ENCODE peak calls at places on chromosomes 1 and 21, in six cellular contexts. One of them, this sample, is unnamed.
A peak's percentile ranks its signal among the peaks of the same experiment; 100 is the strongest.

GRCh38 chr1:110336300-110337039 is 2.7 kb upstream of the RBM15 start:
- DNase-seq in kidney: no peak
- DNase-seq in adrenal gland: peak; percentile 73
- DNase-seq in substantia nigra: no peak
- DNase-seq in Peyer's patch: no peak
- DNase-seq in tibial artery: no peak
- DNase-seq in this sample: no peak

GRCh38 chr1:59012378-59012777 is 228.5 kb upstream of the JUN start:
- DNase-seq in kidney: no peak
- DNase-seq in adrenal gland: no peak
- DNase-seq in substantia nigra: no peak
- DNase-seq in tibial artery: no peak
- DNase-seq in Peyer's patch: no peak
- DNase-seq in this sample: no peak

GRCh38 chr1:110487676-110488075 is 31.3 kb downstream of the KCNA10 start:
- DNase-seq in Peyer's patch: no peak
- DNase-seq in adrenal gland: no peak
- DNase-seq in kidney: peak; percentile 44
- DNase-seq in substantia nigra: no peak
- DNase-seq in tibial artery: no peak
- DNase-seq in this sample: no peak

GRCh38 chr1:205351984-205352713 is 4.6 kb downstream of the KLHDC8A start:
- DNase-seq in substantia nigra: no peak
- DNase-seq in tibial artery: no peak
- DNase-seq in Peyer's patch: no peak
- DNase-seq in adrenal gland: peak; percentile 75
- DNase-seq in kidney: no peak
- DNase-seq in this sample: no peak

GRCh38 chr1:81920245-81920740 is 119.6 kb downstream of the ADGRL2 start:
- DNase-seq in adrenal gland: peak; percentile 76
- DNase-seq in substantia nigra: no peak
- DNase-seq in tibial artery: no peak
- DNase-seq in Peyer's patch: no peak
- DNase-seq in kidney: peak; percentile 58
- DNase-seq in this sample: peak; percentile 49

GRCh38 chr1:180167721-180168467 is 13.2 kb downstream of the QSOX1 start:
- DNase-seq in substantia nigra: no peak
- DNase-seq in Peyer's patch: no peak
- DNase-seq in kidney: peak; percentile 87
- DNase-seq in tibial artery: no peak
- DNase-seq in adrenal gland: peak; percentile 85
- DNase-seq in this sample: peak; percentile 69

GRCh38 chr1:228044961-228045360 is 37.5 kb upstream of the ARF1 start:
- DNase-seq in substantia nigra: no peak
- DNase-seq in tibial artery: no peak
- DNase-seq in adrenal gland: peak; percentile 16
- DNase-seq in Peyer's patch: no peak
- DNase-seq in kidney: no peak
- DNase-seq in this sample: no peak

GRCh38 chr1:35883681-35884155 is 709 bp downstream of the AGO1 start:
- DNase-seq in adrenal gland: peak; percentile 54
- DNase-seq in substantia nigra: no peak
- DNase-seq in kidney: peak; percentile 86
- DNase-seq in Peyer's patch: peak; percentile 45
- DNase-seq in tibial artery: peak; percentile 30
- DNase-seq in this sample: peak; percentile 81

GRCh38 chr21:20661745-20662470 is 336.3 kb upstream of the NCAM2 start:
- DNase-seq in substantia nigra: no peak
- DNase-seq in adrenal gland: no peak
- DNase-seq in kidney: no peak
- DNase-seq in tibial artery: no peak
- DNase-seq in Peyer's patch: no peak
- DNase-seq in this sample: no peak

GRCh38 chr21:31352841-31353240 is 8.8 kb upstream of the TIAM1 start:
- DNase-seq in adrenal gland: no peak
- DNase-seq in kidney: no peak
- DNase-seq in substantia nigra: no peak
- DNase-seq in Peyer's patch: no peak
- DNase-seq in tibial artery: no peak
- DNase-seq in this sample: no peak

GRCh38 chr1:174134000-174134659 is 25.2 kb upstream of the RABGAP1L start:
- DNase-seq in tibial artery: no peak
- DNase-seq in adrenal gland: no peak
- DNase-seq in Peyer's patch: no peak
- DNase-seq in substantia nigra: no peak
- DNase-seq in kidney: no peak
- DNase-seq in this sample: no peak

GRCh38 chr1:108816049-108816882 is 40.6 kb downstream of the AKNAD1 start:
- DNase-seq in kidney: peak; percentile 86
- DNase-seq in tibial artery: peak; percentile 77
- DNase-seq in Peyer's patch: no peak
- DNase-seq in substantia nigra: no peak
- DNase-seq in adrenal gland: peak; percentile 80
- DNase-seq in this sample: peak; percentile 75

GRCh38 chr1:53295746-53296722 is 31.8 kb downstream of the LRP8 start:
- DNase-seq in substantia nigra: no peak
- DNase-seq in kidney: no peak
- DNase-seq in tibial artery: no peak
- DNase-seq in Peyer's patch: no peak
- DNase-seq in adrenal gland: no peak
- DNase-seq in this sample: no peak

GRCh38 chr1:218752126-218752525 is 407.0 kb downstream of the TGFB2 start:
- DNase-seq in adrenal gland: no peak
- DNase-seq in substantia nigra: no peak
- DNase-seq in Peyer's patch: no peak
- DNase-seq in kidney: no peak
- DNase-seq in tibial artery: no peak
- DNase-seq in this sample: no peak

GRCh38 chr1:171805395-171806115 is 24.1 kb downstream of the METTL13 start:
- DNase-seq in tibial artery: no peak
- DNase-seq in Peyer's patch: no peak
- DNase-seq in substantia nigra: no peak
- DNase-seq in kidney: no peak
- DNase-seq in adrenal gland: peak; percentile 43
- DNase-seq in this sample: no peak

GRCh38 chr1:75630004-75630403 is 19.1 kb upstream of the SLC44A5 start:
- DNase-seq in kidney: no peak
- DNase-seq in tibial artery: no peak
- DNase-seq in Peyer's patch: no peak
- DNase-seq in adrenal gland: no peak
- DNase-seq in substantia nigra: no peak
- DNase-seq in this sample: no peak

GRCh38 chr1:175478203-175478602 is 265.2 kb downstream of the TNR start:
- DNase-seq in Peyer's patch: no peak
- DNase-seq in kidney: no peak
- DNase-seq in adrenal gland: peak; percentile 27
- DNase-seq in tibial artery: no peak
- DNase-seq in substantia nigra: no peak
- DNase-seq in this sample: no peak

GRCh38 chr1:100364731-100365130 is 12.4 kb downstream of the CDC14A start:
- DNase-seq in tibial artery: no peak
- DNase-seq in Peyer's patch: no peak
- DNase-seq in adrenal gland: no peak
- DNase-seq in kidney: no peak
- DNase-seq in substantia nigra: no peak
- DNase-seq in this sample: no peak

GRCh38 chr1:110053557-110054428 is 16.7 kb downstream of the ALX3 start:
- DNase-seq in kidney: no peak
- DNase-seq in adrenal gland: peak; percentile 79
- DNase-seq in substantia nigra: no peak
- DNase-seq in Peyer's patch: peak; percentile 62
- DNase-seq in tibial artery: peak; percentile 71
- DNase-seq in this sample: peak; percentile 89

GRCh38 chr1:2255420-2256369 is 27.6 kb downstream of the SKI start:
- DNase-seq in substantia nigra: no peak
- DNase-seq in tibial artery: no peak
- DNase-seq in adrenal gland: peak; percentile 42
- DNase-seq in kidney: no peak
- DNase-seq in Peyer's patch: peak; percentile 67
- DNase-seq in this sample: peak; percentile 38

GRCh38 chr1:48803474-48803873 is 26.8 kb upstream of the BEND5 start:
- DNase-seq in substantia nigra: no peak
- DNase-seq in kidney: no peak
- DNase-seq in adrenal gland: no peak
- DNase-seq in tibial artery: no peak
- DNase-seq in Peyer's patch: no peak
- DNase-seq in this sample: no peak

GRCh38 chr1:158203693-158204457 is 23.2 kb downstream of the CD1D start:
- DNase-seq in Peyer's patch: peak; percentile 26
- DNase-seq in tibial artery: no peak
- DNase-seq in substantia nigra: no peak
- DNase-seq in adrenal gland: peak; percentile 51
- DNase-seq in kidney: no peak
- DNase-seq in this sample: no peak

GRCh38 chr1:224592636-224593579 is 23.2 kb upstream of the CNIH3 start:
- DNase-seq in Peyer's patch: no peak
- DNase-seq in adrenal gland: peak; percentile 11
- DNase-seq in kidney: no peak
- DNase-seq in substantia nigra: no peak
- DNase-seq in tibial artery: no peak
- DNase-seq in this sample: no peak

GRCh38 chr21:32364387-32364786 is 28.4 kb downstream of the URB1 start:
- DNase-seq in Peyer's patch: no peak
- DNase-seq in tibial artery: no peak
- DNase-seq in adrenal gland: no peak
- DNase-seq in kidney: no peak
- DNase-seq in substantia nigra: no peak
- DNase-seq in this sample: peak; percentile 40

GRCh38 chr1:205449750-205450443 is 5.9 kb downstream of the BLACAT1 start:
- DNase-seq in adrenal gland: no peak
- DNase-seq in kidney: peak; percentile 96
- DNase-seq in Peyer's patch: no peak
- DNase-seq in substantia nigra: no peak
- DNase-seq in tibial artery: no peak
- DNase-seq in this sample: no peak

GRCh38 chr1:182652933-182653332 is 31.5 kb downstream of the RGS8 start:
- DNase-seq in kidney: no peak
- DNase-seq in tibial artery: no peak
- DNase-seq in Peyer's patch: no peak
- DNase-seq in adrenal gland: no peak
- DNase-seq in substantia nigra: no peak
- DNase-seq in this sample: no peak

GRCh38 chr1:16018308-16018707 is 465 bp upstream of the HSPB7 start:
- DNase-seq in substantia nigra: no peak
- DNase-seq in adrenal gland: no peak
- DNase-seq in Peyer's patch: no peak
- DNase-seq in kidney: no peak
- DNase-seq in tibial artery: no peak
- DNase-seq in this sample: no peak

DNA sequence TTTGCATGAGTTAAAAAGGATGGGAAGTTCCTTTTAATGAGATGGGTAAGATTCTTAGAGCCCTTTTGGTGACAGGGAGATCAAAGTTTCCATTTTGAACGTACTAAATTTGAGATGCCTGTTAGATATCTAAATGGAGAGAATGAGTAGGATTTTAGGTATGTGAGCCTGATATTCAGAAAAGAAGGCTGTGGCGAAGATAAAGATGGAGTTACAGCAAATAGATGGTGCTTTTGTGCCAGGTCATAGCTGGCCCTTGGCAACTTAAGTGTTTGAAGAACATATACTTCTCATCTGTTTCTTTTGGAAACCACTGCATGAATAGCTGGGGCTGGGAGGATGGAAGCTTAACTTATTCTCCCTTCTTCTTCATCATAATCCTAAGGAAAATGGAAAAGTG is 282.5 kb downstream of the PTBP2 start:
- DNase-seq in substantia nigra: no peak
- DNase-seq in adrenal gland: no peak
- DNase-seq in kidney: no peak
- DNase-seq in tibial artery: no peak
- DNase-seq in Peyer's patch: no peak
- DNase-seq in this sample: no peak
- H3K27ac ChIP-seq in substantia nigra: no peak overlapping the region
- H3K27ac ChIP-seq in adrenal gland: no peak overlapping the region
- H3K27ac ChIP-seq in kidney: no peak overlapping the region
- H3K27ac ChIP-seq in tibial artery: no peak overlapping the region
- H3K27ac ChIP-seq in Peyer's patch: no peak overlapping the region
- H3K27ac ChIP-seq in this sample: no peak overlapping the region

DNA sequence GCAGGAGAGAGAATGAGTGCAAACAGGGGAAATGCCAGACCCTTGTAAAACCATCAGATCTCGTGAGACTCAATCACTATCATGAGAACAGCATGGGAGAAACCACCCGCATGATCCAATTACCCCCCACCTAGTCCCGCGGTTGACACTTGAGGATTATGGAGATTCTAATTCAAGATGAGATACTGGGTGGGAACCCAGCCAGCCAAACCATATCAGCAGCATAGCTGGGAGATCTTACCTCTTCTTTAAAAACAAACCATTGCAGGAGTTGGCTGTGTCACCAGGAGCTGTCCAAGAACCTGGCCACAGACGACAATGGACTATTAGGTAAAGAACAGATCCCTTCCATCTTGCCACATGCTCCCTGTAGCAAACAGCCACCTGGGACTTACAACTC is 422.7 kb downstream of the MATN1 start:
- DNase-seq in substantia nigra: no peak
- DNase-seq in kidney: no peak
- DNase-seq in Peyer's patch: no peak
- DNase-seq in adrenal gland: no peak
- DNase-seq in tibial artery: no peak
- DNase-seq in this sample: no peak
- H3K27ac ChIP-seq in substantia nigra: no peak overlapping the region
- H3K27ac ChIP-seq in kidney: no peak overlapping the region
- H3K27ac ChIP-seq in Peyer's patch: no peak overlapping the region
- H3K27ac ChIP-seq in adrenal gland: no peak overlapping the region
- H3K27ac ChIP-seq in tibial artery: no peak overlapping the region
- H3K27ac ChIP-seq in this sample: no peak overlapping the region

GRCh38 chr1:91793189-91793588 is 92.8 kb downstream of the TGFBR3 start:
- DNase-seq in substantia nigra: no peak
- DNase-seq in tibial artery: no peak
- DNase-seq in kidney: no peak
- DNase-seq in Peyer's patch: no peak
- DNase-seq in adrenal gland: no peak
- DNase-seq in this sample: no peak

GRCh38 chr1:91792393-91793032 is 93.4 kb downstream of the TGFBR3 start:
- DNase-seq in tibial artery: no peak
- DNase-seq in adrenal gland: peak; percentile 55
- DNase-seq in kidney: no peak
- DNase-seq in Peyer's patch: no peak
- DNase-seq in substantia nigra: no peak
- DNase-seq in this sample: peak; percentile 55

GRCh38 chr1:91790296-91790851 is 95.6 kb downstream of the TGFBR3 start:
- DNase-seq in tibial artery: no peak
- DNase-seq in kidney: no peak
- DNase-seq in Peyer's patch: no peak
- DNase-seq in adrenal gland: no peak
- DNase-seq in substantia nigra: no peak
- DNase-seq in this sample: no peak

GRCh38 chr1:91791103-91791502 is 94.8 kb downstream of the TGFBR3 start:
- DNase-seq in tibial artery: no peak
- DNase-seq in adrenal gland: no peak
- DNase-seq in substantia nigra: no peak
- DNase-seq in Peyer's patch: no peak
- DNase-seq in kidney: no peak
- DNase-seq in this sample: no peak

GRCh38 chr1:91791691-91792392 is 94.1 kb downstream of the TGFBR3 start:
- DNase-seq in adrenal gland: no peak
- DNase-seq in substantia nigra: no peak
- DNase-seq in kidney: no peak
- DNase-seq in Peyer's patch: no peak
- DNase-seq in tibial artery: no peak
- DNase-seq in this sample: no peak
- H3K27ac ChIP-seq in adrenal gland: peak overlapping the region; percentile 67
- H3K27ac ChIP-seq in substantia nigra: no peak overlapping the region
- H3K27ac ChIP-seq in kidney: peak overlapping the region; percentile 57
- H3K27ac ChIP-seq in Peyer's patch: peak overlapping the region; percentile 12
- H3K27ac ChIP-seq in tibial artery: no peak overlapping the region
- H3K27ac ChIP-seq in this sample: no peak overlapping the region

GRCh38 chr1:167938083-167938482 is 1.2 kb upstream of the MPC2 start:
- DNase-seq in substantia nigra: no peak
- DNase-seq in tibial artery: no peak
- DNase-seq in kidney: no peak
- DNase-seq in Peyer's patch: no peak
- DNase-seq in adrenal gland: no peak
- DNase-seq in this sample: no peak
- H3K27ac ChIP-seq in substantia nigra: no peak overlapping the region
- H3K27ac ChIP-seq in tibial artery: peak overlapping the region; percentile 99
- H3K27ac ChIP-seq in kidney: no peak overlapping the region
- H3K27ac ChIP-seq in Peyer's patch: no peak overlapping the region
- H3K27ac ChIP-seq in adrenal gland: peak overlapping the region; percentile 97
- H3K27ac ChIP-seq in this sample: no peak overlapping the region